ENCODE peak calls at places on chromosomes 6 and 20, in seven cellular contexts. P is HCT116, B is SK-N-SH, S is H1, K is HepG2, L is K562, W is GM12878. E is an unnamed sample.

GRCh38 chr6:67640462-67640861 is 994.6 kb upstream of the ADGRB3 start:
- DNase-seq in P (no peak), B (no peak), S (no peak), K (no peak), L (no peak), W (no peak), E (no peak)

GRCh38 chr6:168411793-168412192 is 29.2 kb upstream of the SMOC2 start:
- DNase-seq in P (no peak), B (no peak), S (peak; percentile 34), K (no peak), L (no peak), W (no peak), E (no peak)

GRCh38 chr20:57736738-57737347 is 27.0 kb upstream of the PMEPA1 start:
- DNase-seq in P (no peak), B (no peak), S (no peak), K (no peak), L (no peak), W (no peak), E (no peak)

GRCh38 chr6:111559193-111560097 is 46.2 kb downstream of the TRAF3IP2 start:
- DNase-seq in P (no peak), B (no peak), S (peak; percentile 31), K (peak; percentile 34), L (no peak), W (no peak), E (no peak)

GRCh38 chr6:73873081-73873480 is 177.1 kb downstream of the CD109 start:
- DNase-seq in P (no peak), B (no peak), S (no peak), K (no peak), L (no peak), W (no peak), E (no peak)

GRCh38 chr6:14292119-14292518 is 174.5 kb downstream of the CD83 start:
- DNase-seq in P (no peak), B (no peak), S (no peak), K (no peak), L (no peak), W (no peak), E (no peak)

GRCh38 chr6:66662196-66662595 is 955.2 kb upstream of the EYS start:
- DNase-seq in P (no peak), B (peak; percentile 33), S (no peak), K (peak; percentile 10), L (no peak), W (no peak), E (no peak)

GRCh38 chr6:147868493-147869222 is 360.2 kb downstream of the SAMD5 start:
- DNase-seq in P (no peak), B (no peak), S (no peak), K (no peak), L (no peak), W (no peak), E (no peak)

GRCh38 chr20:31260326-31260932 is 3.0 kb downstream of the DEFB115 start:
- DNase-seq in P (peak; percentile 33), B (peak; percentile 29), S (no peak), K (peak; percentile 66), L (peak; percentile 58), W (no peak), E (peak; percentile 13)

GRCh38 chr6:107618672-107619071 is 128.8 kb downstream of the SOBP start:
- DNase-seq in P (no peak), B (no peak), S (no peak), K (no peak), L (no peak), W (peak; percentile 86), E (no peak)

GRCh38 chr20:50284811-50285375 is 94.3 kb downstream of the CEBPB start:
- DNase-seq in P (no peak), B (peak; percentile 65), S (no peak), K (no peak), L (no peak), W (no peak), E (no peak)
- H3K4me1 ChIP-seq in P (peaks cover 49% of the 10 kb centered on the region), B (peaks cover 23% of the 10 kb centered on the region), S (peaks cover 4% of the 10 kb centered on the region), K (peaks cover 73% of the 10 kb centered on the region), L (peaks cover 43% of the 10 kb centered on the region), W (peaks cover 24% of the 10 kb centered on the region), E (peaks cover 19% of the 10 kb centered on the region)

GRCh38 chr6:10409766-10410209 is 5.1 kb downstream of the TFAP2A start:
- DNase-seq in P (no peak), B (no peak), S (no peak), K (no peak), L (no peak), W (no peak), E (no peak)
- TF ChIP-seq YY1 in P (no peak), B (no peak), S (no peak), K (no peak), L (no peak), W (no peak), E (no peak)

GRCh38 chr6:157650801-157651200 is 172.2 kb upstream of the SNX9 start:
- DNase-seq in P (no peak), B (no peak), S (no peak), K (no peak), L (no peak), W (no peak), E (no peak)
- H3K4me1 ChIP-seq in P (peaks cover 7% of the 10 kb centered on the region), B (no peaks in the 10 kb centered on the region), S (no peaks in the 10 kb centered on the region), K (no peaks in the 10 kb centered on the region), L (no peaks in the 10 kb centered on the region), W (no peaks in the 10 kb centered on the region), E (no peaks in the 10 kb centered on the region)

GRCh38 chr6:31152776-31153175 is 4.8 kb downstream of the CCHCR1 start:
- DNase-seq in P (no peak), B (no peak), S (no peak), K (no peak), L (no peak), W (no peak), E (no peak)
- TF ChIP-seq YY1 in P (no peak), B (no peak), S (no peak), K (no peak), L (no peak), W (no peak), E (no peak)

GRCh38 chr6:156700440-156701057 is 76.6 kb upstream of the ARID1B start:
- DNase-seq in P (no peak), B (no peak), S (no peak), K (no peak), L (no peak), W (no peak), E (no peak)
- H3K4me1 ChIP-seq in P (no peaks in the 10 kb centered on the region), B (no peaks in the 10 kb centered on the region), S (no peaks in the 10 kb centered on the region), K (no peaks in the 10 kb centered on the region), L (no peaks in the 10 kb centered on the region), W (peaks cover 42% of the 10 kb centered on the region), E (no peaks in the 10 kb centered on the region)

GRCh38 chr20:64142546-64142945 is 21.7 kb upstream of the MYT1 start:
- DNase-seq in P (no peak), B (peak; percentile 8), S (peak; percentile 40), K (no peak), L (no peak), W (no peak), E (no peak)
- TF ChIP-seq YY1 in P (no peak), B (no peak), S (no peak), K (no peak), L (no peak), W (no peak), E (no peak)

DNA sequence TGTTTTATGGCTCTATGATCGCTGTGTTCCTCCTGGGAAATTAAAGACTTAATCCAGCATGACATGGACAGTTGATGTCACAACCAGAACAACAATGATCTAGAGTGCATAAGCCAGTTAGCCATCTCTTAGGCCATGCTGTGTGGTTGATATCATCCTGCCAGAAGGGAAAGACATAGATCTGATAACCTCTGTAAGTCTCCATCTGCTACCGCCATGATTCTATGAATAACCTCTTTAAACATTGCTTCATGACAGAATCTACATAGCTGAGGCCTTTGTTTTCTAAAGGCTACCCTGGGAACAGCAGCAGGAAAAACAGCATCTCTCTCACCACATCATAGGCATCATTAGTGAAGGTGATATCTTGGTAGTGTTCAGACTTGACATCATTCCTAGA is 117.6 kb upstream of the PHACTR1 start:
- DNase-seq in P (no peak), B (peak; percentile 24), S (no peak), K (no peak), L (no peak), W (no peak), E (no peak)
- H3K4me1 ChIP-seq in P (no peaks in the 10 kb centered on the region), B (peaks cover 5% of the 10 kb centered on the region), S (peaks cover 3% of the 10 kb centered on the region), K (peaks cover 6% of the 10 kb centered on the region), L (no peaks in the 10 kb centered on the region), W (peaks cover 21% of the 10 kb centered on the region), E (no peaks in the 10 kb centered on the region)